ENCODE peak calls at places on chromosome 12, in nine cellular contexts. One of them, this sample, is unnamed.

GRCh38 chr12:123075591-123076171 is 75.2 kb downstream of the PITPNM2 start:
- DNase-seq in left lung: peak; percentile 73
- DNase-seq in lower lobe of right lung: peak; percentile 59
- DNase-seq in H7: peak; percentile 84
- DNase-seq in CD8-positive, alpha-beta memory T cell: peak; percentile 77
- DNase-seq in GM06990: peak; percentile 25
- DNase-seq in fibroblast of villous mesenchyme: peak; percentile 56
- DNase-seq in fibroblast of pulmonary artery: no peak
- DNase-seq in ascending aorta: no peak
- DNase-seq in this sample: no peak

GRCh38 chr12:116962197-116962596 is 51.4 kb downstream of the FBXW8 start:
- DNase-seq in left lung: no peak
- DNase-seq in lower lobe of right lung: no peak
- DNase-seq in H7: no peak
- DNase-seq in CD8-positive, alpha-beta memory T cell: no peak
- DNase-seq in GM06990: no peak
- DNase-seq in fibroblast of villous mesenchyme: no peak
- DNase-seq in fibroblast of pulmonary artery: no peak
- DNase-seq in ascending aorta: no peak
- DNase-seq in this sample: no peak

GRCh38 chr12:116370004-116370404 is 92.5 kb upstream of the MED13L start:
- DNase-seq in left lung: no peak
- DNase-seq in lower lobe of right lung: no peak
- DNase-seq in H7: no peak
- DNase-seq in CD8-positive, alpha-beta memory T cell: no peak
- DNase-seq in GM06990: no peak
- DNase-seq in fibroblast of villous mesenchyme: peak; percentile 87
- DNase-seq in fibroblast of pulmonary artery: peak; percentile 77
- DNase-seq in ascending aorta: no peak
- DNase-seq in this sample: no peak

GRCh38 chr12:110266980-110267620 is 13.9 kb upstream of the ATP2A2 start:
- DNase-seq in left lung: peak; percentile 51
- DNase-seq in lower lobe of right lung: no peak
- DNase-seq in H7: no peak
- DNase-seq in CD8-positive, alpha-beta memory T cell: no peak
- DNase-seq in GM06990: no peak
- DNase-seq in fibroblast of villous mesenchyme: peak; percentile 88
- DNase-seq in fibroblast of pulmonary artery: peak; percentile 90
- DNase-seq in ascending aorta: peak; percentile 84
- DNase-seq in this sample: no peak

GRCh38 chr12:14961466-14962155 is at the start of gene ARHGDIB:
- DNase-seq in left lung: no peak
- DNase-seq in lower lobe of right lung: peak; percentile 58
- DNase-seq in H7: no peak
- DNase-seq in CD8-positive, alpha-beta memory T cell: peak; percentile 93
- DNase-seq in GM06990: peak; percentile 82
- DNase-seq in fibroblast of villous mesenchyme: no peak
- DNase-seq in fibroblast of pulmonary artery: peak; percentile 87
- DNase-seq in ascending aorta: peak; percentile 72
- DNase-seq in this sample: peak; percentile 39

GRCh38 chr12:22625671-22626251 is 790 bp downstream of the ETNK1 start:
- DNase-seq in left lung: peak; percentile 44
- DNase-seq in lower lobe of right lung: peak; percentile 45
- DNase-seq in H7: peak; percentile 44
- DNase-seq in CD8-positive, alpha-beta memory T cell: peak; percentile 16
- DNase-seq in GM06990: peak; percentile 61
- DNase-seq in fibroblast of villous mesenchyme: peak; percentile 48
- DNase-seq in fibroblast of pulmonary artery: peak; percentile 39
- DNase-seq in ascending aorta: peak; percentile 69
- DNase-seq in this sample: no peak

GRCh38 chr12:111068281-111068680 is 147.9 kb upstream of the MYL2 start:
- DNase-seq in left lung: no peak
- DNase-seq in lower lobe of right lung: no peak
- DNase-seq in H7: no peak
- DNase-seq in CD8-positive, alpha-beta memory T cell: peak; percentile 12
- DNase-seq in GM06990: no peak
- DNase-seq in fibroblast of villous mesenchyme: no peak
- DNase-seq in fibroblast of pulmonary artery: no peak
- DNase-seq in ascending aorta: no peak
- DNase-seq in this sample: no peak

GRCh38 chr12:19945559-19946485 is 422.5 kb upstream of the PDE3A start:
- DNase-seq in left lung: no peak
- DNase-seq in lower lobe of right lung: no peak
- DNase-seq in H7: no peak
- DNase-seq in CD8-positive, alpha-beta memory T cell: no peak
- DNase-seq in GM06990: no peak
- DNase-seq in fibroblast of villous mesenchyme: peak; percentile 52
- DNase-seq in fibroblast of pulmonary artery: peak; percentile 74
- DNase-seq in ascending aorta: no peak
- DNase-seq in this sample: no peak

GRCh38 chr12:20040844-20041243 is 327.5 kb upstream of the PDE3A start:
- DNase-seq in left lung: no peak
- DNase-seq in lower lobe of right lung: no peak
- DNase-seq in H7: peak; percentile 19
- DNase-seq in CD8-positive, alpha-beta memory T cell: no peak
- DNase-seq in GM06990: no peak
- DNase-seq in fibroblast of villous mesenchyme: no peak
- DNase-seq in fibroblast of pulmonary artery: no peak
- DNase-seq in ascending aorta: peak; percentile 72
- DNase-seq in this sample: no peak

GRCh38 chr12:98725481-98726247 is 80.6 kb downstream of the APAF1 start:
- DNase-seq in left lung: no peak
- DNase-seq in lower lobe of right lung: no peak
- DNase-seq in H7: peak; percentile 35
- DNase-seq in CD8-positive, alpha-beta memory T cell: no peak
- DNase-seq in GM06990: no peak
- DNase-seq in fibroblast of villous mesenchyme: peak; percentile 68
- DNase-seq in fibroblast of pulmonary artery: peak; percentile 70
- DNase-seq in ascending aorta: no peak
- DNase-seq in this sample: no peak

GRCh38 chr12:2690348-2691000 is 104.3 kb upstream of the FKBP4 start:
- DNase-seq in left lung: no peak
- DNase-seq in lower lobe of right lung: no peak
- DNase-seq in H7: no peak
- DNase-seq in CD8-positive, alpha-beta memory T cell: no peak
- DNase-seq in GM06990: no peak
- DNase-seq in fibroblast of villous mesenchyme: no peak
- DNase-seq in fibroblast of pulmonary artery: no peak
- DNase-seq in ascending aorta: peak; percentile 48
- DNase-seq in this sample: no peak
- H3K4me3 ChIP-seq in left lung: peak overlapping the region; percentile 47
- H3K4me3 ChIP-seq in lower lobe of right lung: peak overlapping the region; percentile 49
- H3K4me3 ChIP-seq in H7: peak overlapping the region; percentile 75
- H3K4me3 ChIP-seq in CD8-positive, alpha-beta memory T cell: peak overlapping the region; percentile 63
- H3K4me3 ChIP-seq in GM06990: peak overlapping the region; percentile 62
- H3K4me3 ChIP-seq in fibroblast of villous mesenchyme: no peak overlapping the region
- H3K4me3 ChIP-seq in fibroblast of pulmonary artery: no peak overlapping the region
- H3K4me3 ChIP-seq in ascending aorta: peak overlapping the region; percentile 36
- H3K4me3 ChIP-seq in this sample: peak overlapping the region; percentile 60

DNA sequence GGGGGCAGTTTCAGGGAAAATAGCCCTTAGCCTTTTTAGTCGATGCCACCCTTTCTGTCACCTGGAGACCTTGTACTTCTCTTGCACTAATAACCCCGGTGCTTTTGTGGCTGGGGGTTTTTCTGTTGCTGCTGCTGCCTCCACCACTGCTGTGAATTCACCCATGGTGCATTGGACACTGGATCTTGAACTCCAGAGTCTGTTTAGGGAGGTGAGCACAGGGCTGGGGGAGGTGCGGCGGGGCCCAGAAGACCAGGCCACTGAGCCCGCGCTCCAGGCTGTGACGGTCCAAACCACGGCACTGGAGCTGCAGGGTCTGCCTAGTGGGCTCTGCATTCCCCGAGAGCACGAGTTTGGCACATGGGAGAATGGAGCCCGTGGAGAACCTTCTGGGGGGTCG is 100.6 kb downstream of the NINJ2 start:
- DNase-seq in left lung: no peak
- DNase-seq in lower lobe of right lung: no peak
- DNase-seq in H7: no peak
- DNase-seq in CD8-positive, alpha-beta memory T cell: peak; percentile 19
- DNase-seq in GM06990: no peak
- DNase-seq in fibroblast of villous mesenchyme: no peak
- DNase-seq in fibroblast of pulmonary artery: no peak
- DNase-seq in ascending aorta: no peak
- DNase-seq in this sample: no peak
- H3K4me3 ChIP-seq in left lung: peak overlapping the region; percentile 22
- H3K4me3 ChIP-seq in lower lobe of right lung: peak overlapping the region; percentile 31
- H3K4me3 ChIP-seq in H7: no peak overlapping the region
- H3K4me3 ChIP-seq in CD8-positive, alpha-beta memory T cell: peak overlapping the region; percentile 62
- H3K4me3 ChIP-seq in GM06990: no peak overlapping the region
- H3K4me3 ChIP-seq in fibroblast of villous mesenchyme: no peak overlapping the region
- H3K4me3 ChIP-seq in fibroblast of pulmonary artery: no peak overlapping the region
- H3K4me3 ChIP-seq in ascending aorta: peak overlapping the region; percentile 7
- H3K4me3 ChIP-seq in this sample: no peak overlapping the region

DNA sequence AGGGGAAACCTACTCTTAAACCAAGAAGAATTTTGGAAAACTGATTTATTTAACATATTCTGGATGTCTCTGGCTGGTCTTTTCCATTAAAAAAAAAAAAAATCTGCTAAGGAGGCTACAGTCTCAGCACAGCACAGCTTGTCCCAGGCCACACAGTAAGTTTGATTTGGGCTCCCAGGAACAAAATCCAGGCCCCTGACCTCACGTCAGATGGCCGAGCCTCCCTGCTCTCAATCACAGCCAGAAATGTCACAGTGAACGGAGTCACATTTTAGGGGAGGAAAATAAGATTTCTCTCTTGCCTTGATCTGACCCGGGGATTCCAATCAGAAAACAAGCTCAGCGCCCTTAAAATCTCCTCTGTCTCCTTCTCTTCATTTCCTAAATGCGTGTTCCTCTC is 72.9 kb upstream of the TBX5 start:
- DNase-seq in left lung: no peak
- DNase-seq in lower lobe of right lung: no peak
- DNase-seq in H7: no peak
- DNase-seq in CD8-positive, alpha-beta memory T cell: no peak
- DNase-seq in GM06990: no peak
- DNase-seq in fibroblast of villous mesenchyme: no peak
- DNase-seq in fibroblast of pulmonary artery: no peak
- DNase-seq in ascending aorta: no peak
- DNase-seq in this sample: no peak
- H3K4me3 ChIP-seq in left lung: no peak overlapping the region
- H3K4me3 ChIP-seq in lower lobe of right lung: no peak overlapping the region
- H3K4me3 ChIP-seq in H7: no peak overlapping the region
- H3K4me3 ChIP-seq in CD8-positive, alpha-beta memory T cell: no peak overlapping the region
- H3K4me3 ChIP-seq in GM06990: no peak overlapping the region
- H3K4me3 ChIP-seq in fibroblast of villous mesenchyme: no peak overlapping the region
- H3K4me3 ChIP-seq in fibroblast of pulmonary artery: no peak overlapping the region
- H3K4me3 ChIP-seq in ascending aorta: no peak overlapping the region
- H3K4me3 ChIP-seq in this sample: no peak overlapping the region

DNA sequence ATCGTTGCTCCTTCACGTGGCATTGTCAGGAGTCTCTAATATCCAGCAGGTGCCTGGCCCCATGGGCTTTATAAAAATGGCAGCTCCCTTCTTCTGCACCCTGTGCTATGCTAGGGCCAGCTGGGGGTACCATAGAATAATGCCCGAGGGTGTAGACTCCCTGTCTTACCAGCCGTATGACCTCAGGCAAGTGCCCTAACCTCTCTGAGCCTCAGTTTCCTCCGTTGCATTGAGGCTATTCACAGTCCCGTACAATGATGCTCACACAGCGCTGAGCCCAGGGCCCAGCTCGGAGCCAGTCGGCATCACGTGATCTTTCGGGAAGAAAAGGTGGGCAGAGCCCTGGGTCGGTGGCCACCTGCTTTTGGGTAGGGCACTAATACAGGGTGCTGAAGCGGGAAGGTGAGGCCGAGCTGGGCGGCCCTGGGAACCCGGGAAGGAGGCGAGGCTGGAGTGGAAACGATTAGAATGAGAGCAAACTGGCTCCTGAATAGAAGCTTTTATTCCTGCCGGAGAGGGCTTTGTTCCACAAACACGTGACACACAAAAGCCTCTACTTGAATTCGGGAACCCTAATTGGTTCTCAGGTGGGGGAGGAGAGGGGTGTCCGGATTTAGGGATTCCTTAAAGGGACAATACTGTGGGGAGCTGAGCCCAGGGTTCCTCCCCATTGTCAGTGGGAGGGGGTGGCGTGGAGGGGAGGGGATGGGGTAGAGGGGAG is 19.9 kb upstream of the MSI1 start:
- DNase-seq in left lung: no peak
- DNase-seq in lower lobe of right lung: no peak
- DNase-seq in H7: peak; percentile 94
- DNase-seq in CD8-positive, alpha-beta memory T cell: no peak
- DNase-seq in GM06990: no peak
- DNase-seq in fibroblast of villous mesenchyme: no peak
- DNase-seq in fibroblast of pulmonary artery: no peak
- DNase-seq in ascending aorta: no peak
- DNase-seq in this sample: no peak
- H3K4me3 ChIP-seq in left lung: no peak overlapping the region
- H3K4me3 ChIP-seq in lower lobe of right lung: no peak overlapping the region
- H3K4me3 ChIP-seq in H7: peak overlapping the region; percentile 45
- H3K4me3 ChIP-seq in CD8-positive, alpha-beta memory T cell: no peak overlapping the region
- H3K4me3 ChIP-seq in GM06990: no peak overlapping the region
- H3K4me3 ChIP-seq in fibroblast of villous mesenchyme: no peak overlapping the region
- H3K4me3 ChIP-seq in fibroblast of pulmonary artery: no peak overlapping the region
- H3K4me3 ChIP-seq in ascending aorta: no peak overlapping the region
- H3K4me3 ChIP-seq in this sample: peak overlapping the region; percentile 24

DNA sequence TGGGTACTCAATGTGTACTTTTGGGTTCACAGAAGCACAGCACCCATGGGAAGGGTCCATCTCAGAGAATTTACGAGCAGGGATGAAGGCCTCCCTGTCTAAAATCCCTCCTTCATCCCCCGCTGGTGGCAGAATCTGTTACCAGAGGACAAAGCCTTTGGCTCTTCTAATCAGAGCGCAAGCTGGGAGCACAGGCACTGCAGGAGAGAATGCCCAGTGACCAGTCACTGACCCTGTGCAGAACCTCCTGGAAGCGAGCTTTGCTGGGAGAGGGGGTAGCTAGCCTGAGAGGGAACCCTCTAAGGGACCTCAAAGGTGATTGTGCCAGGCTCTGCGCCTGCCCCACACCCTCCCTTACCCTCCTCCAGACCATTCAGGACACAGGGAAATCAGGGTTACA is 1.4 kb upstream of the GPR162 start:
- DNase-seq in left lung: no peak
- DNase-seq in lower lobe of right lung: no peak
- DNase-seq in H7: peak; percentile 31
- DNase-seq in CD8-positive, alpha-beta memory T cell: no peak
- DNase-seq in GM06990: no peak
- DNase-seq in fibroblast of villous mesenchyme: no peak
- DNase-seq in fibroblast of pulmonary artery: no peak
- DNase-seq in ascending aorta: no peak
- DNase-seq in this sample: no peak
- H3K4me3 ChIP-seq in left lung: no peak overlapping the region
- H3K4me3 ChIP-seq in lower lobe of right lung: no peak overlapping the region
- H3K4me3 ChIP-seq in H7: no peak overlapping the region
- H3K4me3 ChIP-seq in CD8-positive, alpha-beta memory T cell: no peak overlapping the region
- H3K4me3 ChIP-seq in GM06990: no peak overlapping the region
- H3K4me3 ChIP-seq in fibroblast of villous mesenchyme: no peak overlapping the region
- H3K4me3 ChIP-seq in fibroblast of pulmonary artery: no peak overlapping the region
- H3K4me3 ChIP-seq in ascending aorta: no peak overlapping the region
- H3K4me3 ChIP-seq in this sample: no peak overlapping the region

DNA sequence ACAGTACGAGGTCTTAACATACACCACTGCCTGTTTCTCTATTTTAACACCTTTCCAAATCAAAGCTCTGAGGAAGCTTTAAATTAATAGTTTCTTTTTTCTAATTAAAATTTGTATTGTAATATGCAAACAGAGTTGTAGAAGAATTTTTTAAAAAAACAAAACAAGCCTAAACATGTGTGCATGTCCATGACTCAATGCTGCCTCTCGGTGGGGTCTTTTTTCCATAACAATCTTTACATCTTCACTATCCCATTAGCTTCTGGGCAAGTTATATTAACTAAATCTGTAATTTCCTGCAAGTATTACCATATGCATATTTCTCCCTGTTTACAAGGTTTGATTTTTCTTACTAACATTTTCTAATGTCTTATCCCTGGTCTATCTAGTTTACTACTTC is 143.9 kb upstream of the NAV3 start:
- DNase-seq in left lung: no peak
- DNase-seq in lower lobe of right lung: no peak
- DNase-seq in H7: no peak
- DNase-seq in CD8-positive, alpha-beta memory T cell: no peak
- DNase-seq in GM06990: no peak
- DNase-seq in fibroblast of villous mesenchyme: peak; percentile 2
- DNase-seq in fibroblast of pulmonary artery: peak; percentile 33
- DNase-seq in ascending aorta: no peak
- DNase-seq in this sample: no peak
- H3K4me3 ChIP-seq in left lung: no peak overlapping the region
- H3K4me3 ChIP-seq in lower lobe of right lung: no peak overlapping the region
- H3K4me3 ChIP-seq in H7: no peak overlapping the region
- H3K4me3 ChIP-seq in CD8-positive, alpha-beta memory T cell: no peak overlapping the region
- H3K4me3 ChIP-seq in GM06990: no peak overlapping the region
- H3K4me3 ChIP-seq in fibroblast of villous mesenchyme: no peak overlapping the region
- H3K4me3 ChIP-seq in fibroblast of pulmonary artery: no peak overlapping the region
- H3K4me3 ChIP-seq in ascending aorta: no peak overlapping the region
- H3K4me3 ChIP-seq in this sample: no peak overlapping the region

This sample was measured in breast epithelium.